ENCODE peak calls at places on chromosomes 6 and 20, in four cellular contexts. Z is DND-41, U is endothelial cell of umbilical vein, V is neuronal stem cell. T is an unnamed sample.

GRCh38 chr6:163625265-163625664 is 210.7 kb downstream of the QKI start:
- DNase-seq in U (no peak), Z (no peak), V (no peak), T (no peak)

GRCh38 chr6:127475135-127475822 is 16.1 kb upstream of the KIAA0408 start:
- DNase-seq in Z (no peak), U (no peak), V (no peak), T (no peak)

GRCh38 chr6:3336859-3337515 is 78.2 kb downstream of the PSMG4 start:
- DNase-seq in Z (no peak), V (no peak), U (no peak), T (no peak)

GRCh38 chr20:38168791-38169589 is 3.9 kb upstream of the TGM2 start:
- DNase-seq in Z (no peak), V (no peak), U (peak), T (no peak)

GRCh38 chr20:10504893-10505292 is 69.8 kb downstream of the SLX4IP start:
- DNase-seq in V (no peak), U (no peak), Z (no peak), T (no peak)

GRCh38 chr20:62117658-62118057 is 4.6 kb upstream of the LSM14B start:
- DNase-seq in Z (peak), V (no peak), U (no peak), T (peak)

GRCh38 chr6:137235686-137236085 is 16.5 kb upstream of the IFNGR1 start:
- DNase-seq in V (no peak), U (no peak), Z (no peak), T (no peak)

GRCh38 chr6:16929814-16930213 is 168.6 kb upstream of the ATXN1 start:
- DNase-seq in V (no peak), U (no peak), Z (no peak), T (no peak)

GRCh38 chr20:18314786-18315406 is 26.6 kb downstream of the ZNF133 start:
- DNase-seq in U (no peak), Z (no peak), V (no peak), T (no peak)

GRCh38 chr6:149077208-149077607 is 240.3 kb upstream of the TAB2 start:
- DNase-seq in U (no peak), V (no peak), Z (no peak), T (no peak)

GRCh38 chr6:33960345-33961313 is 156.8 kb upstream of the MLN start:
- DNase-seq in V (no peak), U (no peak), Z (no peak), T (no peak)

GRCh38 chr6:2733736-2734480 is 16.8 kb downstream of the MYLK4 start:
- DNase-seq in U (no peak), Z (no peak), V (no peak), T (no peak)

GRCh38 chr20:15867899-15868298 is 705.3 kb downstream of the KIF16B start:
- DNase-seq in V (no peak), Z (no peak), U (no peak), T (no peak)

GRCh38 chr6:113879186-113880096 is 22.3 kb downstream of the MARCKS start:
- DNase-seq in Z (peak), V (peak), U (peak), T (peak)

GRCh38 chr20:5000263-5001173 is 792 bp downstream of the SLC23A2 start:
- DNase-seq in V (no peak), Z (peak), U (no peak), T (peak)

GRCh38 chr6:35754452-35755321 is 17.9 kb downstream of the ARMC12 start:
- DNase-seq in U (no peak), V (no peak), Z (no peak), T (no peak)

GRCh38 chr20:10521068-10521834 is 86.1 kb downstream of the SLX4IP start:
- DNase-seq in Z (no peak), U (peak), V (peak), T (no peak)

GRCh38 chr6:156502969-156503504 is 274.1 kb upstream of the ARID1B start:
- DNase-seq in U (no peak), V (no peak), Z (no peak), T (no peak)

GRCh38 chr6:7811441-7811840 is 85.5 kb downstream of the BMP6 start:
- DNase-seq in V (no peak), Z (no peak), U (no peak), T (no peak)

GRCh38 chr20:19688031-19688806 is 69.8 kb upstream of the RIN2 start:
- DNase-seq in U (peak), V (no peak), Z (no peak), T (peak)

GRCh38 chr20:38975539-38976120 is 13.5 kb downstream of the DHX35 start:
- DNase-seq in V (no peak), Z (no peak), U (no peak), T (no peak)

GRCh38 chr6:104958720-104959452 is 2.0 kb downstream of the LIN28B start:
- DNase-seq in Z (peak), U (no peak), V (no peak), T (no peak)

GRCh38 chr6:69378326-69378725 is 418.5 kb downstream of the LMBRD1 start:
- DNase-seq in U (no peak), V (no peak), Z (no peak), T (no peak)

GRCh38 chr6:23642849-23643248 is 483.2 kb upstream of the NRSN1 start:
- DNase-seq in Z (no peak), U (no peak), V (no peak), T (no peak)

GRCh38 chr20:17611540-17612286 is 41.8 kb downstream of the DSTN start:
- DNase-seq in Z (no peak), U (no peak), V (no peak), T (peak)

GRCh38 chr6:106360989-106361430 is 493 bp downstream of the CRYBG1 start:
- DNase-seq in U (no peak), V (peak), Z (no peak), T (no peak)

GRCh38 chr6:165823609-165824326 is 160.7 kb upstream of the PDE10A start:
- DNase-seq in U (no peak), Z (no peak), V (no peak), T (no peak)

GRCh38 chr20:48823960-48824497 is 3.8 kb downstream of the PREX1 start:
- DNase-seq in Z (no peak), V (no peak), U (peak), T (no peak)

GRCh38 chr6:136095961-136096360 is 154.2 kb downstream of the MTFR2 start:
- DNase-seq in V (no peak), U (peak), Z (no peak), T (no peak)

GRCh38 chr6:39707962-39708683 is 17.1 kb downstream of the KIF6 start:
- DNase-seq in Z (no peak), V (no peak), U (no peak), T (no peak)

GRCh38 chr20:25341716-25342680 is 48.6 kb downstream of the ABHD12 start:
- DNase-seq in Z (no peak), U (no peak), V (no peak), T (peak)

GRCh38 chr6:31271641-31272357 is at the start of gene HLA-C:
- DNase-seq in V (peak), Z (peak), U (peak), T (peak)

GRCh38 chr20:35297740-35298139 is 5.5 kb upstream of the FAM83C start:
- DNase-seq in Z (no peak), U (no peak), V (no peak), T (no peak)

GRCh38 chr6:85996034-85996375 is 353.3 kb upstream of the SYNCRIP start:
- DNase-seq in V (no peak), U (no peak), Z (no peak), T (no peak)

DNA sequence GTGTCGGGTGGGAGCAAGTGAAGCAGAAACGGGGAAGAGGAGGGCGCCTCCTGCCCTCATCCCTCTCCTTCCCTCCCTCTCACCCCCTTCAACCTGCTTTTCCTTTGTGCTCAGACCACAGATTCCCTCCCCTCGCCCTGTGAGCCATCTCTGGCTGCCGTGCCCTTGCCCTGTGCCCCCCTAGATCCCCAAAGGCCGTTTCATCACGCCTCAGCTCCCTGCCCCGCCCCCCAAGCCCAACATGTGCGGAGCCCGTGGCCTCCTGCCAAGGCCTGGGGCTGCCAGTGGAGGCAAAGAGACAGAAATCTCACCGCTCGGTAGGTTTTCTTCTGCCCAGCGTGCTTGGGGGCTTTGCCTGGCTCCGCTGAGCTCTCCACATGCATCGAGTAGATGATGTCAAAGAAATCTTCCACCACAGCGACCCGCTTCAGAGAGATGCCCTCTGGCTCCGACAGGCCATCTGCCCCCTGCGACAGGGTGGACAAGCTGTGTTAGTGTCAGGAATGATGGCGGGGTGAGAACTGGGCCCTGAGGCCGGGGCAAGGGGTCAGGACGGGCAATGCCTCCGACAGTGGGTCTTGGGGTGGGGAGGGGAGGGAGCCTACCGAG is 57.6 kb downstream of the NOL4L start:
- DNase-seq in U (no peak), Z (peak), V (no peak), T (no peak)
- H3K9ac ChIP-seq in U (no peak), Z (no peak), V (no peak), T (no peak)

DNA sequence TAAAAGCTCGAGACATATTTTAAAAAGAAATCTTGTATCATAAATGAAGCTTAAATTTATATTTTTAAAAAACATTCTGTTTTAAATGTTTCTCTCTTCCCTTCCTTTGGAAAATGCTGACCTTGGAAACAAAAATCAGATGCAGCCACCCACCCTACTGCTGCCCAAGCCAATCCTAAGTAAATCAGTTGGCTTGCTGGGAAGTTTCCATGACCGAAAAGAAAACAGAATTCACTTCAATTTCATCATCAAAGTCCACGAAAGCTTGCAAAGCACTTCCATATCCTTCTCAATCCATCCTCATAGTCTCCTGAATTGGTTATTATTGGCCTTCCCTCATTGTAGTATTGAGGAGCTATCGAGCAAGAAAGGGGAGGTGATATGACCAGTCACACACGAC is 80.1 kb downstream of the PLCG1 start:
- DNase-seq in Z (no peak), U (no peak), V (no peak), T (no peak)
- H3K9ac ChIP-seq in Z (no peak), U (no peak), V (no peak), T (no peak)

GRCh38 chr6:6694368-6694780 is 105.9 kb downstream of the LY86 start:
- DNase-seq in Z (no peak), U (no peak), V (no peak), T (no peak)
- H3K9ac ChIP-seq in Z (no peak), U (no peak), V (no peak), T (no peak)

GRCh38 chr20:58611236-58612020 is 39.7 kb upstream of the STX16 start:
- DNase-seq in Z (no peak), V (no peak), U (peak), T (no peak)
- H3K9ac ChIP-seq in Z (no peak), V (no peak), U (no peak), T (no peak)

DNA sequence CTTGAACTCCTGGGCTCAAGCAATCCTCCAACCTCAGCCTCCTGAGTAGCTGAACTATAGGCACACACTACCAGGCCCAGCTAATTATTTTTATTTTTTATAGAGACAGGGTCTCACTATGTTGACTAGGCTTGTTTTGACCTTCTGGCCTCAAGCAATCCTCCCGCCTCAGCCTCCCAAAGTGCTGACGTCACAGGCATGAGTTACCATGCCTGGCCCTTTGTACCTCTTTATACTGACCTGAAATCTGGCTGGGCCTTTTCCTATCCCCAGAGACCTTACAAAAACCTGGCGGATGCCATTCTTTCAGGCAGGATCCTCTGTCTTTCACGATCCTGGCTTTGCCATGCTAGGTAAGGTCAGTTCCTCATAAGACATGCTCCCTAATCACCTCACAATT is 11.5 kb downstream of the WFDC3 start:
- DNase-seq in U (no peak), V (no peak), Z (no peak), T (no peak)
- H3K9ac ChIP-seq in U (no peak), V (no peak), Z (no peak), T (no peak)

DNA sequence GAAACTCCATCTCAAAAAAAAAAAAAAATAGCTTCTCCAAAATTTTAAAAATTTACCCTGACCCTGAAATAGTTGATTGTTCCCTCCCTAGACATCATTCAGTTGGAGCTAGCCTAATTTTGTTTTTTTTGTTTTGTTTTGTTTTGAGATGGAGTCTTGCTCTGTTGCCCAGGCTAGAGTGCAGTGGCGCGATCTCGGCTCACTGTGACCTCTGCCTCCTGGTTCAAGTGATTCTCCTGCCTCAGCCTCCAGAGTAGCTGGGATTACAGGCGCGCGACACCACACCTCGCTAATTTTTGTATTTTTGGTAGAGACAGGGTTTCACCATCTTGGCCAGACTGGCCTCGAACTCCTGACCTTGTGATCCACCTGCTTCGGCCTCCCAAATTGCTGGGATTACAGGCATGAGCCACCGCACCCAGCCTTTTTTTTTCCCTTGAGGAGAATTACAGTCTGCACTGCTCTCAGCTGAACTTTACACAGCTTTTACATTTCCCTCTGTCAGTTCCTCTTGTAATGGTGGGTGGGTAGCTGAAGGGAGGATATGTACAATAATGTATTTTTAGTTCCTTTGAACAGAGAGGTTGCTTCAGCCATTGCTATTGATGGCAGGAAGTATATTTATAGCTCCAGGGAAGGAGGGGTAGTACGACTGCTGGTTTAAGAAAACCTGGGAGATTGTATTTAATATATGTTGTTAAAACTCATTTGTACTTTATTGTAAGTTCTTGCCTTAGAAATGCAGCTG is 27.7 kb downstream of the PTPRA start:
- DNase-seq in V (no peak), Z (no peak), U (peak), T (peak)
- H3K9ac ChIP-seq in V (no peak), Z (no peak), U (no peak), T (no peak)